ENCODE peak calls at places on chromosomes 1 and 21, in five cellular contexts. L, C, R, X and P are unnamed samples.

GRCh38 chr1:54402896-54403295 is 3.3 kb downstream of the SSBP3 start:
- DNase-seq in L (no peak), C (no peak), R (no peak), X (no peak), P (no peak)

GRCh38 chr1:83999316-83999819 is 436 bp upstream of the TTLL7 start:
- DNase-seq in L (peak; percentile 74), C (peak; percentile 89), R (peak; percentile 83), X (peak; percentile 81), P (peak; percentile 81)

GRCh38 chr1:59937636-59938210 is 11.2 kb upstream of the CYP2J2 start:
- DNase-seq in L (no peak), C (no peak), R (no peak), X (no peak), P (no peak)

GRCh38 chr1:5768014-5768413 is 224.2 kb downstream of the NPHP4 start:
- DNase-seq in L (no peak), C (no peak), R (no peak), X (no peak), P (no peak)

GRCh38 chr1:39214998-39215873 is 10.7 kb downstream of the MACF1 start:
- DNase-seq in L (no peak), C (no peak), R (no peak), X (peak; percentile 61), P (peak; percentile 51)

GRCh38 chr1:173628888-173629287 is 6.2 kb upstream of the TEX50 start:
- DNase-seq in L (no peak), C (no peak), R (no peak), X (no peak), P (peak; percentile 31)

GRCh38 chr1:116218922-116219321 is 107.7 kb downstream of the MAB21L3 start:
- DNase-seq in L (peak; percentile 29), C (peak; percentile 49), R (no peak), X (no peak), P (peak; percentile 42)

GRCh38 chr1:178488393-178488792 is 8.4 kb downstream of the CLEC20A start:
- DNase-seq in L (no peak), C (no peak), R (no peak), X (no peak), P (no peak)

GRCh38 chr1:205924436-205924742 is 18.9 kb downstream of the SLC26A9 start:
- DNase-seq in L (no peak), C (no peak), R (no peak), X (no peak), P (no peak)

DNA sequence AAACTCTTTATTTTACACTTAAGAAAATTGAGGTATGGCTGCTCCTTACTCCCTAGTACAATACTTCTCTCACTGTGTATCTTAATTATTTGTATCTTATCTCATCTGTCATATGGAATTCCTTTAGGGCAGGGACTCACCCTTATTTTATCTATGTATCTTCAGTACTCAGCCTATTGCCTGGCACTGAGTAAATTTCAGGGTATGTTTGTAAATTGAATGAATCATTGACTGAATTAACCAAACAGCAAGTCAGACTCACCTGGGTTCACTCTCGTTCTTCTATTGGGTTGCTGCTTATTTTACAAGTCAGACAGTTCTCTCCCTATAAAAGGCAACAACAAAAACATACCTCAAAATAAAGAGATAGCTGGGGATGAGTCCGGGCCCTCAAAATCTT is 63.8 kb downstream of the LAMC1 start:
- DNase-seq in L (no peak), C (no peak), R (no peak), X (no peak), P (no peak)
- H3K4me1 ChIP-seq in L (peaks cover 1% of the 10 kb centered on the region), C (peaks cover 7% of the 10 kb centered on the region), R (no peaks in the 10 kb centered on the region), X (no peaks in the 10 kb centered on the region), P (peaks cover 26% of the 10 kb centered on the region)

GRCh38 chr1:58821309-58821708 is 37.5 kb upstream of the JUN start:
- DNase-seq in L (no peak), C (no peak), R (no peak), X (no peak), P (no peak)

GRCh38 chr1:58827298-58827697 is 43.5 kb upstream of the JUN start:
- DNase-seq in L (no peak), C (no peak), R (no peak), X (no peak), P (no peak)

GRCh38 chr1:58824753-58825389 is 41.0 kb upstream of the JUN start:
- DNase-seq in L (peak; percentile 68), C (no peak), R (no peak), X (no peak), P (no peak)

GRCh38 chr1:58819719-58820118 is 35.9 kb upstream of the JUN start:
- DNase-seq in L (no peak), C (no peak), R (no peak), X (no peak), P (no peak)

GRCh38 chr1:58823481-58824010 is 39.7 kb upstream of the JUN start:
- DNase-seq in L (no peak), C (no peak), R (no peak), X (peak; percentile 12), P (peak; percentile 62)
- TF ChIP-seq CTCF in L (no peak), C (no peak), R (no peak), X (no peak), P (no peak)

GRCh38 chr21:30443226-30443625 is 3.2 kb downstream of the KRTAP15-1 start:
- DNase-seq in L (no peak), C (no peak), R (no peak), X (no peak), P (no peak)
- H3K4me1 ChIP-seq in L (no peaks in the 10 kb centered on the region), C (no peaks in the 10 kb centered on the region), R (no peaks in the 10 kb centered on the region), X (no peaks in the 10 kb centered on the region), P (no peaks in the 10 kb centered on the region)

GRCh38 chr1:239765163-239765562 is 326.5 kb upstream of the FMN2 start:
- DNase-seq in L (no peak), C (no peak), R (no peak), X (no peak), P (no peak)
- TF ChIP-seq CTCF in L (no peak), C (no peak), R (no peak), X (no peak), P (no peak)

GRCh38 chr1:9338354-9339250 is 45.9 kb downstream of the SPSB1 start:
- DNase-seq in L (no peak), C (peak; percentile 46), R (no peak), X (no peak), P (no peak)
- H3K4me1 ChIP-seq in L (peaks cover 22% of the 10 kb centered on the region), C (no peaks in the 10 kb centered on the region), R (no peaks in the 10 kb centered on the region), X (no peaks in the 10 kb centered on the region), P (no peaks in the 10 kb centered on the region)

GRCh38 chr1:244273262-244273844 is 178.4 kb downstream of the ADSS2 start:
- DNase-seq in L (no peak), C (no peak), R (no peak), X (no peak), P (no peak)
- TF ChIP-seq CTCF in L (no peak), C (no peak), R (no peak), X (no peak), P (no peak)